ENCODE peak calls at places on chromosome 2, in seven cellular contexts. M, A, Q, I, R, H and Z are unnamed samples.

GRCh38 chr2:14944562-14945346 is 312.2 kb downstream of the LRATD1 start:
- DNase-seq in R (peak; percentile 80), A (peak; percentile 2), Q (peak; percentile 13), H (peak; percentile 28), I (no peak), M (no peak), Z (no peak)

GRCh38 chr2:205682239-205683021 is at the start of gene NRP2:
- DNase-seq in I (peak; percentile 52), M (peak; percentile 85), A (peak; percentile 91), Q (peak; percentile 72), R (peak; percentile 95), H (peak; percentile 93), Z (no peak)

GRCh38 chr2:23042176-23042909 is 342.6 kb upstream of the KLHL29 start:
- DNase-seq in R (no peak), A (no peak), M (peak; percentile 1), Q (no peak), H (no peak), I (no peak), Z (no peak)

GRCh38 chr2:233098615-233099014 is 38.5 kb downstream of the INPP5D start:
- DNase-seq in I (no peak), H (peak; percentile 53), Q (no peak), R (peak; percentile 80), A (no peak), M (peak; percentile 16), Z (no peak)

GRCh38 chr2:23092831-23093230 is 292.1 kb upstream of the KLHL29 start:
- DNase-seq in A (peak; percentile 22), I (no peak), Q (no peak), H (peak; percentile 78), M (peak; percentile 5), R (no peak), Z (no peak)

GRCh38 chr2:23549821-23550535 is 165.0 kb downstream of the KLHL29 start:
- DNase-seq in A (no peak), M (peak; percentile 45), H (no peak), R (no peak), I (no peak), Q (no peak), Z (no peak)

GRCh38 chr2:229335877-229336346 is 64.8 kb upstream of the PID1 start:
- DNase-seq in H (no peak), R (peak; percentile 57), Q (no peak), I (no peak), M (no peak), A (peak; percentile 60), Z (no peak)

GRCh38 chr2:176614049-176614448 is 344.8 kb downstream of the MTX2 start:
- DNase-seq in R (peak; percentile 49), M (no peak), I (no peak), H (no peak), Q (no peak), A (no peak), Z (no peak)

GRCh38 chr2:117917223-117917917 is 96.5 kb downstream of the CCDC93 start:
- DNase-seq in I (no peak), M (peak; percentile 13), Q (peak; percentile 23), H (peak; percentile 5), A (peak; percentile 28), R (peak; percentile 57), Z (no peak)

GRCh38 chr2:185316383-185316782 is 422.2 kb upstream of the FSIP2 start:
- DNase-seq in M (no peak), Q (no peak), H (no peak), I (no peak), R (no peak), A (no peak), Z (no peak)

GRCh38 chr2:106030287-106031268 is 163.5 kb downstream of the UXS1 start:
- DNase-seq in H (peak; percentile 7), I (no peak), Q (peak; percentile 49), A (peak; percentile 92), M (peak; percentile 96), R (no peak), Z (no peak)

GRCh38 chr2:241636983-241637232 is at the start of gene THAP4:
- DNase-seq in Q (no peak), H (peak; percentile 89), A (peak; percentile 90), R (no peak), M (peak; percentile 88), I (peak; percentile 58), Z (no peak)

GRCh38 chr2:160085662-160086061 is 23.2 kb upstream of the PLA2R1 start:
- DNase-seq in Q (no peak), I (no peak), A (no peak), M (no peak), H (no peak), R (no peak), Z (no peak)
- TF ChIP-seq CTCF in Q (peak; percentile 66), I (peak; percentile 17), A (peak; percentile 6), M (no peak), H (peak; percentile 5), R (peak; percentile 53), Z (no peak)

DNA sequence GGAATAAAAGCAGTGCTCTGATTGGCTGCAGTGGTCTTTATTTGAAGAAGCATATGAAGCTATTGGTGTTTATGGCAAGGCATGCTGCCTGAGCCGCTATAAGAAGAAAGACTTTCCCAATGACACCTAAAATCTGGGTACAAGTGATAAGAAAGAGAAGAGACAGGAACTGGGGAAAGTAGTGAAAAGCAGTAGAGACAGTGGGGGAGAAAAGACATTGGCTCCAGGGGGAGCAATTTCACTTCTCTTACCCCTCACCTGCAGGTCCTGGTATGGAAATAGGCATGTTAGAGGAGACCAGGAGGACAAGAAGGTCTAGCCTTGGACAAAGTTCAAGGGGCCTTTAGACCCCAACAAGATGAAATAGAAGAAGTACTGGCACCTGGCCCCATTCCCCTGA is 47.1 kb downstream of the PLCL1 start:
- DNase-seq in H (no peak), Q (no peak), R (peak; percentile 71), A (no peak), I (no peak), M (no peak), Z (no peak)
- TF ChIP-seq CTCF in H (peak; percentile 14), Q (peak; percentile 47), R (peak; percentile 75), A (peak; percentile 8), I (no peak), M (peak; percentile 22), Z (no peak)

DNA sequence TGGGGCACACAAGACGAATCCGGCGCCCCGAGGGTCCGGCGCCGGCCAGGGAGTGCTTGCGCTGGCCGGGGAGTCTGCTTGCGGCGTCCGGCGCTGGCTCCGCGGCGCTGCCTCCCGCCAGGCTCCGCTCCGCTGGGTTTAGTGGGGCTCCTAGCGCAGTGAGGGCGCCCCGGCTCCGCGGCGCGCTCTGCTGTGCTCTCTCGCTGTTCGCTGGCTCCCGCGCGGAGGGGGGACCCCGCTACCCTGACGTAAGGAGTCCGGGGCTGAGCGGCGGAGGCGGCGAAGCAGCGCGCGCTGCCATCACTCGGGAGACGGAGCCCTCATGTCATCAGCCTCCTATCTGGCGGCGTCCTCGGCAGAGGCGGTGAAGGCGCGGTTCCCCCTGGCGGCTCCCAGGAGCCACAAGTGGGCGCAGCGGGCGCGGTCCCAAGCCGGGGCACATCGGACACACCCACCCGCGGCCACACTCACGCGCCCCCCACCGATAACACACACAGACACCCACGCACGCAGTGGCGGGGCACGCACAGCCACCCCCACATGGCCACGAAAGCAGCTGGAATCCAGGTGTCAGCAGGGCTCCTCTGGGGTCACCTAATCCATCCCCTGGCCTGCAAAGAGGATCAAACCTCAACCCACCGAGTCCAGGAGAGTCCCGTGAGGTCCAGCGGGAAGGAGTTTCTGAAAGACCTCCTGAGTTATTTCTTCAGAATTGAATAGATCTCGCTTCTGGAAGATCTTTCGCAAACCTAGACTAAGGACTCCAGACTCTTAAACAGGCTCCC is at the start of gene C1QL2:
- DNase-seq in M (no peak), I (peak; percentile 14), A (peak; percentile 29), Q (no peak), H (peak; percentile 50), R (peak; percentile 86), Z (no peak)
- TF ChIP-seq CTCF in M (no peak), I (peak; percentile 40), A (no peak), Q (no peak), H (no peak), R (peak; percentile 70), Z (no peak)

GRCh38 chr2:96770451-96770850 is 9.7 kb downstream of the CNNM4 start:
- DNase-seq in Q (no peak), H (no peak), R (no peak), A (no peak), I (no peak), M (no peak), Z (no peak)

GRCh38 chr2:96772903-96773675 is 12.4 kb downstream of the CNNM4 start:
- DNase-seq in I (no peak), A (no peak), R (no peak), M (no peak), H (no peak), Q (no peak), Z (no peak)

GRCh38 chr2:96773922-96774321 is 13.2 kb downstream of the CNNM4 start:
- DNase-seq in A (no peak), M (no peak), H (no peak), I (no peak), R (peak; percentile 59), Q (no peak), Z (peak; percentile 27)

GRCh38 chr2:96769816-96770215 is 9.1 kb downstream of the CNNM4 start:
- DNase-seq in A (peak; percentile 41), Q (no peak), R (no peak), M (no peak), H (no peak), I (no peak), Z (no peak)

DNA sequence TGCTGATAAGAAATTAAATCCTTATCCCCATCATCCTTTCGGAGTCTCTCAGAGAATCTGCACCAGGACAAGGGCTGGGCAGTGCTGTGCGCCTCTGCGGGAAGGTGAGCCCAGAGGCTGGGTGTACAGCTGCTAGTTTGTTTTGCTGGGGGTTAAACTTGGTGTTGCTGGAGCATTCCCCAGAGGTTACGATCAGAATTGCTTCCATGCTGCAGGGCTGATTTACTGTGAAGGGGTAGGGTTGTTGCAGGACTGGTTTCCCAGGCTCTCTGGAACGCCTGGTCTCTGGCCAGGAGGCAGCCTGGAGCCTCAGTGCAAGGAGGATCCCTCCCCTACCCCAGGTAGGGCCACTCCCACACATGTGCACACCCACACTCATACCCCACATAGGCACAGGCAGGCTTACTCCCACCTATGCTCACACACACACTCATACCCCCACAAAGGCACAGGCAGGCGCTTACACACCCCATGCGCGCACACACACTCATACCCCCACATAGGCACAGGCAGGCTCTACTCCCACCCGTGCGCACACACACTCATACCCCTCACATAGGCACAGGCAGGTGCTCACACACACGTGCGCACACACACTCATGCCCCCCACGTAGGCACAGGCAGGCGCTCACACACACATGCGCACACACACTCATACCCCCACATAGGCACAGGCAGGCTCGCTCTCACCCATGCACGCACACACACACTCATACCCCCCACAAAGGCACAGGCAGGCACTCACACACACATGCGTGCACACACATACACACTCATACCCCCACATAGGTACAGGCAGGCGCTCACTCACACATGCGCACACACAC is 11.3 kb downstream of the CNNM4 start:
- DNase-seq in A (no peak), Q (no peak), R (no peak), I (no peak), M (no peak), H (no peak), Z (no peak)
- TF ChIP-seq CTCF in A (no peak), Q (no peak), R (no peak), I (no peak), M (no peak), H (no peak), Z (no peak)

GRCh38 chr2:111884592-111884964 is 585 bp upstream of the ANAPC1 start:
- DNase-seq in I (no peak), H (no peak), Q (no peak), M (no peak), A (peak; percentile 48), R (no peak), Z (no peak)
- TF ChIP-seq CTCF in I (no peak), H (no peak), Q (no peak), M (no peak), A (no peak), R (no peak), Z (no peak)